ENCODE peak calls at places on chromosomes 2 and 18, in eight cellular contexts. One of them, this sample, is unnamed.

GRCh38 chr2:207546822-207547221 is 17.1 kb downstream of the CREB1 start:
- DNase-seq in lower lobe of right lung: no peak
- DNase-seq in ascending aorta: no peak
- DNase-seq in K562: no peak
- DNase-seq in heart right ventricle: no peak
- DNase-seq in adrenal gland: no peak
- DNase-seq in IMR-90: no peak
- DNase-seq in fibroblast of lung: peak; percentile 58
- DNase-seq in this sample: no peak

GRCh38 chr2:73588177-73588576 is 54.0 kb downstream of the NAT8 start:
- DNase-seq in lower lobe of right lung: no peak
- DNase-seq in K562: peak; percentile 3
- DNase-seq in IMR-90: no peak
- DNase-seq in heart right ventricle: no peak
- DNase-seq in adrenal gland: no peak
- DNase-seq in fibroblast of lung: no peak
- DNase-seq in ascending aorta: no peak
- DNase-seq in this sample: peak; percentile 12

GRCh38 chr2:64860321-64860751 is 128.9 kb upstream of the SLC1A4 start:
- DNase-seq in lower lobe of right lung: no peak
- DNase-seq in heart right ventricle: peak; percentile 12
- DNase-seq in fibroblast of lung: no peak
- DNase-seq in K562: no peak
- DNase-seq in adrenal gland: no peak
- DNase-seq in ascending aorta: no peak
- DNase-seq in IMR-90: no peak
- DNase-seq in this sample: no peak

GRCh38 chr2:238241970-238242369 is 2.1 kb upstream of the HES6 start:
- DNase-seq in heart right ventricle: no peak
- DNase-seq in K562: no peak
- DNase-seq in IMR-90: no peak
- DNase-seq in fibroblast of lung: no peak
- DNase-seq in ascending aorta: no peak
- DNase-seq in adrenal gland: no peak
- DNase-seq in lower lobe of right lung: no peak
- DNase-seq in this sample: peak; percentile 17

GRCh38 chr2:192230864-192231453 is 36.2 kb upstream of the TMEFF2 start:
- DNase-seq in K562: no peak
- DNase-seq in ascending aorta: no peak
- DNase-seq in lower lobe of right lung: no peak
- DNase-seq in fibroblast of lung: peak; percentile 13
- DNase-seq in IMR-90: no peak
- DNase-seq in adrenal gland: no peak
- DNase-seq in heart right ventricle: no peak
- DNase-seq in this sample: no peak

GRCh38 chr2:30041884-30042283 is 104.9 kb upstream of the YPEL5 start:
- DNase-seq in adrenal gland: no peak
- DNase-seq in K562: no peak
- DNase-seq in ascending aorta: no peak
- DNase-seq in IMR-90: no peak
- DNase-seq in heart right ventricle: no peak
- DNase-seq in fibroblast of lung: no peak
- DNase-seq in lower lobe of right lung: no peak
- DNase-seq in this sample: no peak

GRCh38 chr2:239978381-239978780 is 46.8 kb downstream of the NDUFA10 start:
- DNase-seq in adrenal gland: no peak
- DNase-seq in K562: no peak
- DNase-seq in lower lobe of right lung: no peak
- DNase-seq in ascending aorta: no peak
- DNase-seq in IMR-90: peak; percentile 15
- DNase-seq in heart right ventricle: no peak
- DNase-seq in fibroblast of lung: peak; percentile 62
- DNase-seq in this sample: no peak

GRCh38 chr2:181231886-181232644 is 225.1 kb upstream of the ITGA4 start:
- DNase-seq in lower lobe of right lung: no peak
- DNase-seq in adrenal gland: no peak
- DNase-seq in fibroblast of lung: peak; percentile 42
- DNase-seq in K562: no peak
- DNase-seq in ascending aorta: no peak
- DNase-seq in IMR-90: no peak
- DNase-seq in heart right ventricle: no peak
- DNase-seq in this sample: peak; percentile 10

GRCh38 chr2:41784496-41784895 is 263.3 kb upstream of the PKDCC start:
- DNase-seq in lower lobe of right lung: no peak
- DNase-seq in ascending aorta: no peak
- DNase-seq in adrenal gland: no peak
- DNase-seq in heart right ventricle: no peak
- DNase-seq in fibroblast of lung: no peak
- DNase-seq in K562: no peak
- DNase-seq in IMR-90: no peak
- DNase-seq in this sample: no peak

GRCh38 chr2:123816203-123816602 is 208.9 kb upstream of the CNTNAP5 start:
- DNase-seq in K562: no peak
- DNase-seq in heart right ventricle: no peak
- DNase-seq in lower lobe of right lung: no peak
- DNase-seq in fibroblast of lung: no peak
- DNase-seq in ascending aorta: no peak
- DNase-seq in IMR-90: no peak
- DNase-seq in adrenal gland: no peak
- DNase-seq in this sample: no peak

GRCh38 chr2:183081908-183082307 is 3.4 kb downstream of the DUSP19 start:
- DNase-seq in ascending aorta: no peak
- DNase-seq in adrenal gland: no peak
- DNase-seq in K562: no peak
- DNase-seq in heart right ventricle: peak; percentile 34
- DNase-seq in IMR-90: peak; percentile 20
- DNase-seq in fibroblast of lung: peak; percentile 56
- DNase-seq in lower lobe of right lung: no peak
- DNase-seq in this sample: peak; percentile 33

GRCh38 chr2:124296470-124296869 is 271.4 kb downstream of the CNTNAP5 start:
- DNase-seq in heart right ventricle: no peak
- DNase-seq in lower lobe of right lung: no peak
- DNase-seq in fibroblast of lung: no peak
- DNase-seq in IMR-90: no peak
- DNase-seq in K562: no peak
- DNase-seq in ascending aorta: no peak
- DNase-seq in adrenal gland: no peak
- DNase-seq in this sample: no peak

GRCh38 chr2:236608308-236608564 is 38.6 kb downstream of the ACKR3 start:
- DNase-seq in IMR-90: no peak
- DNase-seq in lower lobe of right lung: no peak
- DNase-seq in K562: no peak
- DNase-seq in ascending aorta: no peak
- DNase-seq in fibroblast of lung: peak; percentile 39
- DNase-seq in heart right ventricle: no peak
- DNase-seq in adrenal gland: no peak
- DNase-seq in this sample: no peak

DNA sequence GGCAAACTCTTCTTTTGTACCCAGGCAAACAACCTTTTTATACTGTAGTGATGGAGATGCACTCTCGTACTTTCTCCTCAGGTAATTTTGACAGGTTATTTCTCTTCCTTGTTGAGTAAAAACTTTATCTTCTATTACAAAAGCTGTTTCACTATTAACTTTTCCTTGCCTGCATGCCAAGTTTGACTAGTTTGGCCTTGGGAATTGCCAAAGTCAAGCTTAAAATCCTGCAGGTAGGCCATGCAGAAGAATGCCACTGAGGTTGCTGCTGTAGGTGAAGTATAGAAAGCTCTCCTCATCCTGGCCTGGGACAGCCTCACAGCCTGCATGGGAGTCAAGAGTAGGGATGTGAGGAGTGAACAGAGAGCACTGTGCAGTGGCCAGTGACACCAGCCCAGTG is 1293.5 kb upstream of the CHAC2 start:
- DNase-seq in heart right ventricle: no peak
- DNase-seq in lower lobe of right lung: no peak
- DNase-seq in adrenal gland: no peak
- DNase-seq in ascending aorta: no peak
- DNase-seq in IMR-90: no peak
- DNase-seq in K562: no peak
- DNase-seq in fibroblast of lung: no peak
- DNase-seq in this sample: no peak
- H3K4me3 ChIP-seq in heart right ventricle: no peak overlapping the region
- H3K4me3 ChIP-seq in lower lobe of right lung: no peak overlapping the region
- H3K4me3 ChIP-seq in adrenal gland: no peak overlapping the region
- H3K4me3 ChIP-seq in ascending aorta: no peak overlapping the region
- H3K4me3 ChIP-seq in IMR-90: no peak overlapping the region
- H3K4me3 ChIP-seq in K562: no peak overlapping the region
- H3K4me3 ChIP-seq in fibroblast of lung: no peak overlapping the region
- H3K4me3 ChIP-seq in this sample: no peak overlapping the region

GRCh38 chr2:223764796-223765195 is 72.6 kb downstream of the AP1S3 start:
- DNase-seq in ascending aorta: no peak
- DNase-seq in heart right ventricle: no peak
- DNase-seq in lower lobe of right lung: no peak
- DNase-seq in K562: no peak
- DNase-seq in IMR-90: no peak
- DNase-seq in fibroblast of lung: no peak
- DNase-seq in adrenal gland: no peak
- DNase-seq in this sample: no peak
- H3K27ac ChIP-seq in ascending aorta: no peak overlapping the region
- H3K27ac ChIP-seq in heart right ventricle: no peak overlapping the region
- H3K27ac ChIP-seq in lower lobe of right lung: no peak overlapping the region
- H3K27ac ChIP-seq in K562: no peak overlapping the region
- H3K27ac ChIP-seq in IMR-90: no peak overlapping the region
- H3K27ac ChIP-seq in fibroblast of lung: no peak overlapping the region
- H3K27ac ChIP-seq in adrenal gland: no peak overlapping the region
- H3K27ac ChIP-seq in this sample: no peak overlapping the region

DNA sequence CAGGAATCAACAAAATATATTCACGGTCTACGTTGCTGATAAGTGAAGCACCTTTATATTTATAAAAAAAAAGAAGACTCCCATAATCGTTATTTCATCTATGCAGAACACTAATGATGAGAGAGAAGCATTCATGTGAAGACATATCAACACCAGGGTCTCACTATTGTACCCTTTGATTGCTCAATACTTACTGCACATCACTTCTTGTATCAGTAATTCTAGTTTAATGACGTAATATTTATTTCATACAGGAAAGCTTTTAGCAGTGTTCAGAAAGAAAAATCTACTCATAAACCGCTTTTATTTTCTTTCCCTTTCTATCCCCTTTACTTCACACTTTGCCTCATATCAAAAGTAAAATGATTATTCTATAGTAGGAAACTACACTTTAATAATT is 30.7 kb downstream of the CCDC141 start:
- DNase-seq in adrenal gland: no peak
- DNase-seq in ascending aorta: no peak
- DNase-seq in heart right ventricle: no peak
- DNase-seq in IMR-90: no peak
- DNase-seq in lower lobe of right lung: no peak
- DNase-seq in K562: no peak
- DNase-seq in fibroblast of lung: no peak
- DNase-seq in this sample: no peak
- H3K9me3 ChIP-seq in adrenal gland: no peaks in the 10 kb centered on the region
- H3K9me3 ChIP-seq in ascending aorta: no peaks in the 10 kb centered on the region
- H3K9me3 ChIP-seq in heart right ventricle: no peaks in the 10 kb centered on the region
- H3K9me3 ChIP-seq in IMR-90: no peaks in the 10 kb centered on the region
- H3K9me3 ChIP-seq in lower lobe of right lung: no peaks in the 10 kb centered on the region
- H3K9me3 ChIP-seq in K562: no peaks in the 10 kb centered on the region
- H3K9me3 ChIP-seq in fibroblast of lung: no peaks in the 10 kb centered on the region
- H3K9me3 ChIP-seq in this sample: no peaks in the 10 kb centered on the region

DNA sequence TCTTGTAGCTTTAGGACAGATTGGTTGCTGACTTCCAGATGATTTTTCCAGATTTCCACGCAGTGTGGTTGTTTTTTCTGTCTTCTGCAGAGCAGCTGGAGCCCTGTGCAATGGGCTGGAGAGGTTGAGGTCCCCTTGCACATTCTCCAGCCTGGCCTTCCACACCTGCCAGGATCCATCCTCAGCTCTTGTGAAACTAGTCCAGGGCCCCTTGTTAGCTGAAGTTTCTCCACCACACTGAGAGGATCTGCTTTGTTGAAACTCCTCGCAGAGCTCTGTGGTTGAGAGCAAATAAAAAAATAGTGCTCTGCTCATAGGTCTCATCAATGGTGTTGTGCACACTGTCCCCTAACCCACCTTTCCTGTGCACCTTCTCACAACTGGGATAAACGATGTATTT is 271.8 kb upstream of the DSEL start:
- DNase-seq in K562: no peak
- DNase-seq in IMR-90: no peak
- DNase-seq in adrenal gland: no peak
- DNase-seq in ascending aorta: no peak
- DNase-seq in heart right ventricle: no peak
- DNase-seq in lower lobe of right lung: no peak
- DNase-seq in fibroblast of lung: no peak
- DNase-seq in this sample: peak; percentile 64
- H3K4me3 ChIP-seq in K562: no peak overlapping the region
- H3K4me3 ChIP-seq in IMR-90: no peak overlapping the region
- H3K4me3 ChIP-seq in adrenal gland: no peak overlapping the region
- H3K4me3 ChIP-seq in ascending aorta: no peak overlapping the region
- H3K4me3 ChIP-seq in heart right ventricle: no peak overlapping the region
- H3K4me3 ChIP-seq in lower lobe of right lung: no peak overlapping the region
- H3K4me3 ChIP-seq in fibroblast of lung: no peak overlapping the region
- H3K4me3 ChIP-seq in this sample: peak overlapping the region; percentile 13

DNA sequence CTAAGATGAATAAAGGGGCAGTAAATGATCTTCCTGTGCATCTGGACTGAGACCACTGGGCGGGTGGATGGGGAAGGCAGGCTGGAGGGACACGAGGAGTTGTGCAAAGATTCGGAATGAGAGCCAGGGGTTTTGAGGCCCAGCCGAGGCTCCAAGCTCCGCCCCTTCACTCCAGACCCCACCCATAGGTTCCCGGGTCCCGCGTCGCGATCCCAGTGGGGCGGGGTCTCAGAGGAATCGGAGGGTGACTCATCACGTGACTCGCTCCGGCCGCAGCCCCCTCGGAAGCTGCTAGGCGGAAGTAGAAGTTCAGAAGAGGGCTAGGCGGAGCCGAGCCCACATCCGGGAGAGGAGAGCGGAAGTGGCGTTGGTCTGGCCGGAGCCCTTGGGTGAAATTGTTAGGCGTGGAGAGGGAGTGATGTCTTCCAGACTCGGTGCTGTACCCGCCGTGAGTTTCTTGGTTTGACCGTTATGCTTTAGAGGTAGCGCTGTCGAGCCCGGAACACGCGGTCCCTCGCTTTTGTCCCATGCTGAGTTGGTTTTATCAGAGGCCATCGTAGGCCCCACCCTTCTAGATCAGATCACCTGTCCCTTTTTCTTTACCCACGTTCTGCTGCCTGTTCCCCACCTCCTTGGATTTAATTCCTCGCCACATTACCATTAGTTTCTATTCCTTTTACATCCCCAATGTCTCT is at the start of gene ZNF512:
- DNase-seq in IMR-90: peak; percentile 91
- DNase-seq in adrenal gland: peak; percentile 90
- DNase-seq in heart right ventricle: peak; percentile 89
- DNase-seq in ascending aorta: peak; percentile 96
- DNase-seq in fibroblast of lung: peak; percentile 93
- DNase-seq in K562: peak; percentile 98
- DNase-seq in lower lobe of right lung: peak; percentile 95
- DNase-seq in this sample: peak; percentile 100
- H3K27ac ChIP-seq in IMR-90: peak within 1 kb of the TSS; percentile 38
- H3K27ac ChIP-seq in adrenal gland: peak within 1 kb of the TSS; percentile 69
- H3K27ac ChIP-seq in heart right ventricle: peak within 1 kb of the TSS; percentile 75
- H3K27ac ChIP-seq in ascending aorta: peak within 1 kb of the TSS; percentile 74
- H3K27ac ChIP-seq in fibroblast of lung: peak within 1 kb of the TSS; percentile 73
- H3K27ac ChIP-seq in K562: peak within 1 kb of the TSS; percentile 83
- H3K27ac ChIP-seq in lower lobe of right lung: peak within 1 kb of the TSS; percentile 75
- H3K27ac ChIP-seq in this sample: peak within 1 kb of the TSS; percentile 64

GRCh38 chr2:81276595-81276994 is 972.0 kb upstream of the LRRTM1 start:
- DNase-seq in K562: no peak
- DNase-seq in IMR-90: no peak
- DNase-seq in ascending aorta: no peak
- DNase-seq in fibroblast of lung: no peak
- DNase-seq in adrenal gland: no peak
- DNase-seq in lower lobe of right lung: no peak
- DNase-seq in heart right ventricle: no peak
- DNase-seq in this sample: peak; percentile 15
- H3K9me3 ChIP-seq in K562: no peaks in the 10 kb centered on the region
- H3K9me3 ChIP-seq in IMR-90: no peaks in the 10 kb centered on the region
- H3K9me3 ChIP-seq in ascending aorta: no peaks in the 10 kb centered on the region
- H3K9me3 ChIP-seq in fibroblast of lung: no peaks in the 10 kb centered on the region
- H3K9me3 ChIP-seq in adrenal gland: no peaks in the 10 kb centered on the region
- H3K9me3 ChIP-seq in lower lobe of right lung: no peaks in the 10 kb centered on the region
- H3K9me3 ChIP-seq in heart right ventricle: no peaks in the 10 kb centered on the region
- H3K9me3 ChIP-seq in this sample: no peaks in the 10 kb centered on the region